ENCODE peak calls at places on chromosomes 12 and 14, in four cellular contexts. H is psoas muscle, M is uterus, L is Peyer's patch. D is an unnamed sample.

GRCh38 chr12:77131977-77132490 is 66.7 kb upstream of the E2F7 start:
- DNase-seq in L (no peak), M (no peak), H (no peak), D (no peak)

GRCh38 chr14:68444449-68445168 is 348.3 kb downstream of the ZFP36L1 start:
- DNase-seq in H (peak; percentile 30), L (no peak), M (no peak), D (peak; percentile 42)

GRCh38 chr14:38405851-38406630 is 150.1 kb upstream of the CLEC14A start:
- DNase-seq in M (no peak), L (no peak), H (no peak), D (peak; percentile 74)

GRCh38 chr12:30846776-30847175 is 79.8 kb upstream of the TSPAN11 start:
- DNase-seq in H (no peak), L (no peak), M (no peak), D (no peak)

GRCh38 chr12:11773889-11774677 is 124.6 kb downstream of the ETV6 start:
- DNase-seq in M (no peak), L (no peak), H (no peak), D (no peak)

GRCh38 chr14:31510222-31510621 is 22.4 kb upstream of the GPR33 start:
- DNase-seq in L (no peak), M (no peak), H (no peak), D (peak; percentile 38)

GRCh38 chr12:55671746-55672145 is 35.1 kb downstream of the OR10P1 start:
- DNase-seq in L (no peak), M (no peak), H (no peak), D (no peak)

GRCh38 chr12:32118806-32119205 is 12.2 kb downstream of the BICD1 start:
- DNase-seq in M (no peak), L (no peak), H (no peak), D (no peak)

GRCh38 chr12:108604208-108604941 is 6.5 kb upstream of the TMEM119 start:
- DNase-seq in L (no peak), H (no peak), M (no peak), D (no peak)

GRCh38 chr12:21972055-21972454 is 30.8 kb upstream of the ABCC9 start:
- DNase-seq in H (no peak), L (no peak), M (no peak), D (no peak)

GRCh38 chr12:65449400-65449799 is 170.9 kb downstream of the MSRB3 start:
- DNase-seq in L (no peak), H (no peak), M (no peak), D (peak; percentile 14)

GRCh38 chr14:103380719-103381377 is 4.4 kb upstream of the MARK3 start:
- DNase-seq in L (no peak), H (no peak), M (no peak), D (no peak)

GRCh38 chr12:5503371-5503770 is 71.5 kb downstream of the NTF3 start:
- DNase-seq in M (no peak), H (no peak), L (no peak), D (no peak)

GRCh38 chr12:49922349-49923034 is 18.8 kb upstream of the FAIM2 start:
- DNase-seq in L (no peak), H (peak; percentile 36), M (no peak), D (no peak)

GRCh38 chr14:94110552-94111181 is at the start of gene IFI27:
- DNase-seq in H (peak; percentile 54), L (peak; percentile 62), M (peak; percentile 72), D (no peak)

GRCh38 chr14:68782091-68782981 is 10.5 kb downstream of the ZFP36L1 start:
- DNase-seq in L (no peak), H (no peak), M (peak; percentile 34), D (no peak)

GRCh38 chr12:1287446-1287975 is 296.5 kb downstream of the ERC1 start:
- DNase-seq in H (no peak), M (no peak), L (no peak), D (no peak)

GRCh38 chr12:7346571-7347225 is 42.8 kb downstream of the ACSM4 start:
- DNase-seq in M (no peak), L (no peak), H (no peak), D (peak; percentile 88)

GRCh38 chr12:51246254-51246853 is 7.7 kb downstream of the DAZAP2 start:
- DNase-seq in H (no peak), M (no peak), L (no peak), D (peak; percentile 91)

GRCh38 chr12:49902399-49903350 is 1.0 kb downstream of the FAIM2 start:
- DNase-seq in H (no peak), L (no peak), M (no peak), D (no peak)

GRCh38 chr12:66061557-66062279 is 68.8 kb downstream of the LLPH start:
- DNase-seq in M (no peak), H (no peak), L (no peak), D (peak; percentile 35)

GRCh38 chr14:65180725-65181025 is 78.4 kb upstream of the MAX start:
- DNase-seq in H (no peak), M (no peak), L (no peak), D (no peak)

GRCh38 chr14:104362761-104363605 is 216.6 kb upstream of the C14orf180 start:
- DNase-seq in H (no peak), L (no peak), M (no peak), D (no peak)

GRCh38 chr12:2283910-2284309 is 231.1 kb downstream of the CACNA1C start:
- DNase-seq in M (peak; percentile 32), L (no peak), H (no peak), D (peak; percentile 49)

GRCh38 chr12:131620520-131620919 is 90.4 kb upstream of the SFSWAP start:
- DNase-seq in H (no peak), L (no peak), M (no peak), D (peak; percentile 17)

GRCh38 chr12:14577344-14577743 is 9.7 kb upstream of the PLBD1 start:
- DNase-seq in H (no peak), L (no peak), M (no peak), D (no peak)

GRCh38 chr12:47741340-47741703 is 16.0 kb upstream of the ENDOU start:
- DNase-seq in H (peak; percentile 76), L (peak; percentile 87), M (peak; percentile 61), D (peak; percentile 97)

GRCh38 chr14:95255487-95255886 is 64.2 kb downstream of the CLMN start:
- DNase-seq in L (peak; percentile 86), M (peak; percentile 56), H (peak; percentile 37), D (peak; percentile 97)

GRCh38 chr12:123576611-123577010 is 7.7 kb upstream of the TMED2 start:
- DNase-seq in M (no peak), L (no peak), H (no peak), D (no peak)

DNA sequence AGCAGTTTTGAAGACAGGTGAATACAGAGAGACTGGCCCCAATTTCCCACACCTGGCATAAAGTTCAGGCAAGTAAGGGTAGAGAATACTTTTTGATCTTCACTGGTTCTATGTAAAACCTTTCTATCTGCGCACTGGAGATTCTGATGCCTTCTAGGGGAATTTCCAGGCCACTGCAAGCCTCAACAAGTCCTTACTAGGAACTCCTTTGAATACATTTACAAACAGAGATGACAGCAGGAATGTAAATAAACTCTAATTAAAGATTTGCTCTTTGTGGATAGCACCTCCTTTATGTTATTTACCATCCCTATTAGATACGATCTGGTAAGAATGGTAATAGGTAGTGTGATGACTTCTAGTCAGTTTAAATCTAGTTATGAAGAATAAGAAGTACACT is 69.2 kb downstream of the NTN4 start:
- DNase-seq in L (no peak), H (no peak), M (no peak), D (peak; percentile 28)
- TF ChIP-seq CTCF in L (no peak), H (no peak), M (no peak), D (peak; percentile 50)

GRCh38 chr14:32514236-32514635 is 185.1 kb downstream of the AKAP6 start:
- DNase-seq in H (no peak), L (no peak), M (no peak), D (no peak)

GRCh38 chr14:32510815-32511214 is 181.7 kb downstream of the AKAP6 start:
- DNase-seq in H (no peak), L (no peak), M (no peak), D (no peak)

GRCh38 chr14:32512813-32513212 is 183.7 kb downstream of the AKAP6 start:
- DNase-seq in L (no peak), M (no peak), H (no peak), D (no peak)

GRCh38 chr14:32512348-32512747 is 183.2 kb downstream of the AKAP6 start:
- DNase-seq in H (no peak), L (no peak), M (no peak), D (no peak)

GRCh38 chr14:32513571-32514009 is 184.5 kb downstream of the AKAP6 start:
- DNase-seq in M (no peak), L (no peak), H (no peak), D (peak; percentile 3)
- H3K27ac ChIP-seq in M (no peak overlapping the region), L (no peak overlapping the region), H (peak overlapping the region; percentile 91), D (no peak overlapping the region)

GRCh38 chr14:27485193-27485592 is 887.4 kb upstream of the NOVA1 start:
- DNase-seq in L (no peak), H (no peak), M (no peak), D (no peak)

DNA sequence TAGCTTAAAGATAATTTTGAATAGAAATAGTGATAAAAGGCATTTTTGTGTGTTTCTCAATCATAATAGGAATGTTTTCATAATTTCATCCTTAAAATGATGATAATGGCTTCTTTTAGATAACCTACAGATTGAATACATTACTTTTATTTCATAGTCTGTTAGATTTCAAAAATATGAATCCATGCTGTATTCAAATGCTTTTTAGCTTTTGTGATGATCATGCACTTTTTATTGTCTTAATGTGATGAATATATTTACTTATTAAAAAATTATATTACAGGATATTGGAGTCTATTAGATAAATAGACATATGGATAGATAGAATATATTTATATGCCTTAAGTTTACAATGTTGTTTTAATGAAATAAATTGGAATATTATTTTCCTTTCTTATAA is 886.8 kb upstream of the NOVA1 start:
- DNase-seq in L (no peak), H (no peak), M (no peak), D (no peak)
- H3K9me3 ChIP-seq in L (no peaks in the 10 kb centered on the region), H (no peaks in the 10 kb centered on the region), M (no peaks in the 10 kb centered on the region), D (no peaks in the 10 kb centered on the region)

GRCh38 chr14:81246561-81247270 is 26.0 kb upstream of the GTF2A1 start:
- DNase-seq in H (no peak), L (no peak), M (no peak), D (no peak)

GRCh38 chr14:81247271-81247766 is 26.6 kb upstream of the GTF2A1 start:
- DNase-seq in L (no peak), M (no peak), H (no peak), D (no peak)

GRCh38 chr14:81256289-81256960 is 35.7 kb upstream of the GTF2A1 start:
- DNase-seq in M (no peak), H (no peak), L (no peak), D (no peak)

GRCh38 chr14:81252278-81252677 is 31.5 kb upstream of the GTF2A1 start:
- DNase-seq in M (no peak), L (no peak), H (no peak), D (no peak)
- TF ChIP-seq CTCF in M (no peak), L (no peak), H (no peak), D (peak; percentile 13)

GRCh38 chr12:53601296-53601847 is 24.8 kb downstream of the ATF7 start:
- DNase-seq in L (no peak), H (no peak), M (no peak), D (peak; percentile 50)
- H3K27ac ChIP-seq in L (no peak overlapping the region), H (no peak overlapping the region), M (peak overlapping the region; percentile 39), D (peak overlapping the region; percentile 65)

GRCh38 chr12:93653079-93653478 is 24.1 kb upstream of the CRADD start:
- DNase-seq in H (no peak), L (no peak), M (no peak), D (no peak)

GRCh38 chr12:93653712-93654111 is 23.5 kb upstream of the CRADD start:
- DNase-seq in L (no peak), H (no peak), M (no peak), D (no peak)

GRCh38 chr12:93645702-93646101 is 31.5 kb upstream of the CRADD start:
- DNase-seq in M (no peak), H (no peak), L (no peak), D (peak; percentile 15)

GRCh38 chr12:93650626-93651025 is 26.5 kb upstream of the CRADD start:
- DNase-seq in H (no peak), L (no peak), M (no peak), D (no peak)
- H3K9me3 ChIP-seq in H (no peaks in the 10 kb centered on the region), L (no peaks in the 10 kb centered on the region), M (no peaks in the 10 kb centered on the region), D (no peaks in the 10 kb centered on the region)

D was measured in A673.